ENCODE peak calls at places on chromosomes 5 and 9, in seven cellular contexts. T is Caco-2; C is testis; L is CD4-positive, CD25-positive, alpha-beta regulatory T cell; G is H1; F is left lung; M is mesenchymal stem cell. E is an unnamed sample.

GRCh38 chr9:37523916-37524315 is 38.2 kb downstream of the POLR1E start:
- DNase-seq in F (no peak), C (no peak), G (no peak), T (no peak), L (no peak), M (no peak), E (no peak)

GRCh38 chr5:90356612-90357011 is 52.9 kb downstream of the CETN3 start:
- DNase-seq in G (no peak), L (no peak), F (no peak), C (peak; percentile 37), T (no peak), M (no peak), E (no peak)

GRCh38 chr9:79681576-79681975 is 109.8 kb downstream of the TLE4 start:
- DNase-seq in F (no peak), T (no peak), M (no peak), G (no peak), L (no peak), C (no peak), E (no peak)

GRCh38 chr9:106177216-106177615 is 482.9 kb downstream of the TMEM38B start:
- DNase-seq in F (no peak), L (no peak), M (no peak), T (no peak), C (no peak), G (no peak), E (no peak)

GRCh38 chr9:130893250-130894101 is 3.1 kb downstream of the QRFP start:
- DNase-seq in T (peak; percentile 41), F (peak; percentile 90), M (peak; percentile 9), C (peak; percentile 62), L (no peak), G (no peak), E (no peak)

GRCh38 chr5:127072861-127073846 is at the start of gene C5orf63:
- DNase-seq in M (no peak), L (peak; percentile 90), G (no peak), F (peak; percentile 93), T (peak; percentile 79), C (peak; percentile 82), E (peak; percentile 67)

GRCh38 chr9:136726631-136727191 is 14.3 kb downstream of the DIPK1B start:
- DNase-seq in L (peak; percentile 75), G (no peak), T (peak; percentile 49), F (no peak), C (no peak), M (peak; percentile 66), E (peak; percentile 54)

GRCh38 chr5:23274156-23274555 is 233.3 kb upstream of the PRDM9 start:
- DNase-seq in F (no peak), M (no peak), T (no peak), C (no peak), L (no peak), G (no peak), E (no peak)

GRCh38 chr5:61450170-61450815 is 118.2 kb downstream of the ZSWIM6 start:
- DNase-seq in F (no peak), C (no peak), T (no peak), L (no peak), M (peak; percentile 90), G (no peak), E (peak; percentile 35)

GRCh38 chr5:137036630-137037029 is 462.5 kb downstream of the SPOCK1 start:
- DNase-seq in G (peak; percentile 61), F (no peak), C (no peak), L (no peak), T (no peak), M (no peak), E (no peak)

GRCh38 chr9:117187498-117187897 is 227.4 kb downstream of the ASTN2 start:
- DNase-seq in G (no peak), T (no peak), F (no peak), L (no peak), M (no peak), C (no peak), E (no peak)

GRCh38 chr5:159855476-159856157 is 60.7 kb upstream of the ADRA1B start:
- DNase-seq in G (no peak), F (no peak), T (no peak), C (no peak), L (no peak), M (no peak), E (no peak)

GRCh38 chr9:119026120-119026519 is 343.1 kb downstream of the BRINP1 start:
- DNase-seq in M (no peak), L (no peak), F (no peak), T (no peak), G (no peak), C (peak; percentile 41), E (peak; percentile 13)

GRCh38 chr9:121281614-121282291 is 13.8 kb downstream of the GSN start:
- DNase-seq in G (no peak), L (no peak), M (no peak), C (peak; percentile 94), T (peak; percentile 73), F (peak; percentile 88), E (peak; percentile 98)

GRCh38 chr5:1805326-1805725 is 4.1 kb downstream of the NDUFS6 start:
- DNase-seq in G (no peak), L (no peak), M (no peak), T (no peak), C (no peak), F (no peak), E (no peak)

GRCh38 chr5:33482335-33482734 is 41.6 kb downstream of the TARS1 start:
- DNase-seq in L (no peak), F (no peak), G (peak; percentile 53), T (no peak), M (no peak), C (no peak), E (no peak)

GRCh38 chr9:101034222-101034621 is 5.7 kb downstream of the PLPPR1 start:
- DNase-seq in C (no peak), T (no peak), L (no peak), G (no peak), M (no peak), F (no peak), E (no peak)

GRCh38 chr5:164784230-164784629 is 1278.8 kb downstream of the MAT2B start:
- DNase-seq in T (no peak), F (no peak), L (no peak), C (no peak), M (no peak), G (no peak), E (no peak)

GRCh38 chr5:2288968-2289367 is 406.2 kb upstream of the IRX4 start:
- DNase-seq in C (no peak), G (no peak), L (no peak), M (no peak), T (no peak), F (no peak), E (no peak)

GRCh38 chr5:31232273-31232888 is 38.9 kb downstream of the CDH6 start:
- DNase-seq in G (peak; percentile 2), C (peak; percentile 23), T (peak; percentile 71), M (peak; percentile 50), L (peak; percentile 23), F (no peak), E (no peak)

GRCh38 chr5:164191240-164191639 is 685.8 kb downstream of the MAT2B start:
- DNase-seq in M (no peak), F (no peak), L (no peak), G (no peak), T (peak; percentile 72), C (peak; percentile 36), E (peak; percentile 27)

GRCh38 chr5:134769206-134769605 is 10.6 kb downstream of the DDX46 start:
- DNase-seq in L (no peak), G (no peak), F (no peak), C (no peak), T (peak; percentile 37), M (peak; percentile 47), E (no peak)

GRCh38 chr9:119853126-119853525 is 483.9 kb upstream of the BRINP1 start:
- DNase-seq in M (no peak), G (no peak), L (no peak), F (no peak), C (no peak), T (no peak), E (no peak)

GRCh38 chr5:20223451-20223850 is 235.5 kb upstream of the CDH18 start:
- DNase-seq in M (no peak), C (no peak), L (no peak), G (no peak), F (no peak), T (no peak), E (no peak)
- H3K9me3 ChIP-seq in M (peaks cover 3% of the 10 kb centered on the region), C (no peaks in the 10 kb centered on the region), L (peaks cover 11% of the 10 kb centered on the region), G (no peaks in the 10 kb centered on the region), F (no peaks in the 10 kb centered on the region), T (no peaks in the 10 kb centered on the region), E (no peaks in the 10 kb centered on the region)

GRCh38 chr9:127768666-127769065 is 9.8 kb downstream of the SH2D3C start:
- DNase-seq in F (no peak), C (no peak), T (no peak), G (no peak), M (no peak), L (no peak), E (no peak)

GRCh38 chr9:127769985-127770904 is 8.2 kb downstream of the SH2D3C start:
- DNase-seq in G (no peak), L (no peak), T (no peak), C (no peak), F (no peak), M (no peak), E (no peak)

GRCh38 chr9:127769101-127769500 is 9.4 kb downstream of the SH2D3C start:
- DNase-seq in L (no peak), T (no peak), C (no peak), F (no peak), G (no peak), M (no peak), E (no peak)

GRCh38 chr9:127767405-127767804 is 11.1 kb downstream of the SH2D3C start:
- DNase-seq in L (peak; percentile 58), F (no peak), C (no peak), M (no peak), T (no peak), G (no peak), E (no peak)

GRCh38 chr9:127767909-127768331 is 10.5 kb downstream of the SH2D3C start:
- DNase-seq in F (no peak), C (no peak), L (no peak), G (no peak), T (no peak), M (peak; percentile 72), E (no peak)
- H3K4me3 ChIP-seq in F (peak overlapping the region; percentile 74), C (no peak overlapping the region), L (peak overlapping the region; percentile 71), G (no peak overlapping the region), T (no peak overlapping the region), M (no peak overlapping the region), E (no peak overlapping the region)

GRCh38 chr9:129514891-129515290 is 106.0 kb downstream of the C9orf50 start:
- DNase-seq in G (no peak), F (no peak), T (no peak), M (no peak), L (no peak), C (no peak), E (no peak)
- H3K9me3 ChIP-seq in G (peaks cover 22% of the 10 kb centered on the region), F (peaks cover 35% of the 10 kb centered on the region), T (peaks cover 49% of the 10 kb centered on the region), M (peaks cover 55% of the 10 kb centered on the region), L (peaks cover 26% of the 10 kb centered on the region), C (no peaks in the 10 kb centered on the region), E (no peaks in the 10 kb centered on the region)

DNA sequence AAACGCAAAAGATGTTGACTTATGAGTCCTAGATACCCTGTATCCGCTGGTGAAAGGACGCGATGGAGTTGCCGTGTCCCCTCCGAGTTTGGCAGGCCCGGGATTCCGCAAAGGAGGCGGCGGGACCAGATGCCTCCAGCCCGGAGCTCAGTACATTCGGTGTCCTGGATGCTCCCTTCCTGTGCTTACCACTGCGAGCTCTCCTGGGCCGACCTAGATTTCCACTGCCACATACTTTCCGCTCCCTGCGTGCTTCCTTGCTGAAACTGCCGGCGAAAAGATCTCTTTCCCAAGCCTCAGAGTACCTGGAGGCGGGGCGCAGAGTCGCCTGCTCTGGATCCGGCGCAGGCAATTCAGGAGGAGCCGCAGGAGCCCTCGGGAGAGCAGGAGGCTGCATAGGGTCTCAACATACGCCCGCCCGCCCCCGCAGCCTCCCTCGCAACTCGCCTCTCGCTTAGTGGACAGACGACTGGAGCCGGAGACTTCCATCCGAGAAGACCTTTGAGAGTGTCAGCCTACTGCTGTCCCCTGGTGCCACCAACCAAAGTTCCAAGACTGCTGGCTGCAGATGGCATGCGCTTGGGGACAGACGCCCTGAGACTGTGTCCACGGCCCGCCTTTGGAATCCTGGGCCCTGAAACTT is 39.8 kb downstream of the ANXA2R start:
- DNase-seq in M (peak; percentile 69), G (no peak), T (peak; percentile 40), C (peak; percentile 19), F (no peak), L (no peak), E (no peak)
- H3K4me3 ChIP-seq in M (peak overlapping the region; percentile 69), G (peak overlapping the region; percentile 15), T (peak overlapping the region; percentile 41), C (peak overlapping the region; percentile 42), F (peak overlapping the region; percentile 22), L (no peak overlapping the region), E (no peak overlapping the region)